ENCODE peak calls at places on chromosomes 12 and 14, in seven cellular contexts. U is fibroblast of lung; T is NCI-H1436; S is activated gamma-delta T cell treated with anti-CD3 and anti-CD28 coated beads, Interleukin-2, amount 50 U/mL, for 16 hours; H is activated CD4-positive, alpha-beta T cell treated with anti-CD3 and anti-CD28 coated beads, Interleukin-2, amount 50 U/mL, for 48 hours; R is stimulated activated CD8-positive, alpha-beta memory T cell treated with anti-CD3 and anti-CD28 coated beads, Interleukin-7, amount 100 ng/mL, for 24 hours; W is AG10803. D is an unnamed sample.

GRCh38 chr14:81200041-81200440 is 20.7 kb downstream of the GTF2A1 start:
- DNase-seq in U (no peak), T (no peak), S (no peak), H (no peak), R (no peak), W (no peak), D (no peak)

GRCh38 chr12:26402648-26403047 is 207.3 kb downstream of the SSPN start:
- DNase-seq in U (no peak), T (no peak), S (no peak), H (no peak), R (no peak), W (no peak), D (no peak)

GRCh38 chr14:88346048-88346639 is 23.1 kb upstream of the KCNK10 start:
- DNase-seq in U (no peak), T (no peak), S (no peak), H (no peak), R (no peak), W (no peak), D (no peak)

GRCh38 chr12:109131522-109132050 is 15.2 kb downstream of the ACACB start:
- DNase-seq in U (no peak), T (no peak), S (no peak), H (no peak), R (no peak), W (peak), D (no peak)

GRCh38 chr12:96261557-96261956 is 67.4 kb downstream of the ELK3 start:
- DNase-seq in U (no peak), T (no peak), S (no peak), H (no peak), R (no peak), W (no peak), D (no peak)

GRCh38 chr14:64950889-64951288 is 8.3 kb upstream of the GPX2 start:
- DNase-seq in U (no peak), T (no peak), S (no peak), H (no peak), R (no peak), W (no peak), D (no peak)

GRCh38 chr12:50333441-50333840 is 50.1 kb upstream of the LIMA1 start:
- DNase-seq in U (no peak), T (no peak), S (no peak), H (no peak), R (no peak), W (peak), D (no peak)

GRCh38 chr12:19671695-19672094 is 232.4 kb downstream of the AEBP2 start:
- DNase-seq in U (peak), T (no peak), S (no peak), H (no peak), R (no peak), W (peak), D (no peak)

GRCh38 chr14:31894351-31894750 is 182.8 kb upstream of the ARHGAP5 start:
- DNase-seq in U (no peak), T (no peak), S (no peak), H (no peak), R (no peak), W (no peak), D (no peak)

GRCh38 chr14:97995038-97995437 is 1197.9 kb downstream of the VRK1 start:
- DNase-seq in U (no peak), T (no peak), S (no peak), H (no peak), R (no peak), W (no peak), D (no peak)

GRCh38 chr12:45726594-45727300 is 2.8 kb upstream of the ARID2 start:
- DNase-seq in U (peak), T (no peak), S (no peak), H (peak), R (no peak), W (peak), D (peak)

GRCh38 chr14:32350020-32350419 is 20.9 kb downstream of the AKAP6 start:
- DNase-seq in U (no peak), T (no peak), S (no peak), H (no peak), R (no peak), W (no peak), D (no peak)

GRCh38 chr12:76274699-76275098 is 73.5 kb downstream of the BBS10 start:
- DNase-seq in U (no peak), T (no peak), S (no peak), H (peak), R (no peak), W (peak), D (no peak)

GRCh38 chr14:56137842-56138241 is 19.6 kb downstream of the PELI2 start:
- DNase-seq in U (no peak), T (no peak), S (no peak), H (no peak), R (no peak), W (no peak), D (no peak)

GRCh38 chr12:72133497-72134055 is 138.6 kb upstream of the TRHDE start:
- DNase-seq in U (peak), T (no peak), S (no peak), H (no peak), R (no peak), W (no peak), D (no peak)

GRCh38 chr14:71290960-71291466 is 383.8 kb downstream of the PCNX1 start:
- DNase-seq in U (peak), T (no peak), S (no peak), H (peak), R (no peak), W (peak), D (no peak)

GRCh38 chr12:11853126-11853525 is 203.7 kb downstream of the ETV6 start:
- DNase-seq in U (no peak), T (peak), S (no peak), H (no peak), R (no peak), W (no peak), D (no peak)

GRCh38 chr12:123929869-123930583 is 42.6 kb downstream of the CCDC92 start:
- DNase-seq in U (no peak), T (no peak), S (no peak), H (no peak), R (no peak), W (no peak), D (no peak)

GRCh38 chr14:31572955-31573354 is 11.8 kb downstream of the NUBPL start:
- DNase-seq in U (no peak), T (no peak), S (no peak), H (no peak), R (no peak), W (no peak), D (no peak)

GRCh38 chr12:114508529-114509129 is 102.7 kb upstream of the TBX5 start:
- DNase-seq in U (peak), T (peak), S (peak), H (peak), R (peak), W (peak), D (peak)

GRCh38 chr14:94907626-94908261 is 137.8 kb upstream of the GSC start:
- DNase-seq in U (no peak), T (no peak), S (no peak), H (no peak), R (no peak), W (no peak), D (no peak)

GRCh38 chr12:95984685-95985084 is 11.5 kb downstream of the HAL start:
- DNase-seq in U (no peak), T (no peak), S (no peak), H (no peak), R (no peak), W (no peak), D (no peak)

GRCh38 chr12:87848248-87848868 is 180.8 kb downstream of the C12orf50 start:
- DNase-seq in U (peak), T (peak), S (no peak), H (no peak), R (no peak), W (peak), D (no peak)

GRCh38 chr14:22549304-22549962 is 39.6 kb downstream of the DAD1 start:
- DNase-seq in U (no peak), T (no peak), S (no peak), H (peak), R (no peak), W (no peak), D (no peak)

GRCh38 chr12:13124661-13125505 is 21.4 kb upstream of the GSG1 start:
- DNase-seq in U (peak), T (no peak), S (no peak), H (no peak), R (no peak), W (peak), D (no peak)

GRCh38 chr14:101178184-101179072 is 274.9 kb upstream of the RTL1 start:
- DNase-seq in U (no peak), T (no peak), S (no peak), H (no peak), R (no peak), W (no peak), D (no peak)

GRCh38 chr14:77071938-77072388 is 26.1 kb upstream of the CIPC start:
- DNase-seq in U (peak), T (no peak), S (no peak), H (no peak), R (no peak), W (no peak), D (no peak)

GRCh38 chr12:130747867-130748740 is 32.0 kb upstream of the RIMBP2 start:
- DNase-seq in U (peak), T (peak), S (peak), H (peak), R (peak), W (peak), D (peak)

GRCh38 chr14:74606727-74607126 is 5.3 kb downstream of the LTBP2 start:
- DNase-seq in U (no peak), T (no peak), S (no peak), H (no peak), R (no peak), W (no peak), D (no peak)

GRCh38 chr12:51592034-51592705 is 1.1 kb downstream of the SCN8A start:
- DNase-seq in U (peak), T (no peak), S (no peak), H (no peak), R (no peak), W (peak), D (no peak)

GRCh38 chr12:65667932-65668331 is 156.4 kb upstream of the HMGA2 start:
- DNase-seq in U (peak), T (no peak), S (no peak), H (no peak), R (no peak), W (no peak), D (no peak)

GRCh38 chr12:42447371-42447786 is 121.4 kb downstream of the PPHLN1 start:
- DNase-seq in U (peak), T (no peak), S (no peak), H (no peak), R (no peak), W (no peak), D (no peak)

GRCh38 chr12:115257791-115258190 is 573.8 kb upstream of the TBX3 start:
- DNase-seq in U (peak), T (no peak), S (no peak), H (no peak), R (no peak), W (peak), D (no peak)

GRCh38 chr12:124994435-124994975 is 1.1 kb downstream of the BRI3BP start:
- DNase-seq in U (no peak), T (no peak), S (no peak), H (peak), R (no peak), W (no peak), D (no peak)